ENCODE peak calls at places on chromosomes 1 and 21, in five cellular contexts. J is thyroid gland; B is CD4-positive, alpha-beta memory T cell; W is mammary epithelial cell; C is H9. Y is an unnamed sample.

GRCh38 chr1:157580179-157580827 is 17.6 kb downstream of the FCRL4 start:
- DNase-seq in J (peak), B (peak), W (peak), C (peak), Y (no peak)

GRCh38 chr1:68590473-68590872 is 93.6 kb upstream of the DEPDC1 start:
- DNase-seq in J (no peak), B (no peak), W (peak), C (no peak), Y (no peak)

GRCh38 chr1:42689912-42690311 is 7.7 kb downstream of the YBX1 start:
- DNase-seq in J (no peak), B (no peak), W (peak), C (no peak), Y (no peak)

GRCh38 chr1:116255933-116256649 is 117.0 kb upstream of the ATP1A1 start:
- DNase-seq in J (no peak), B (no peak), W (no peak), C (no peak), Y (no peak)

GRCh38 chr1:39081266-39082139 is 55.4 kb downstream of the NDUFS5 start:
- DNase-seq in J (no peak), B (peak), W (no peak), C (no peak), Y (no peak)

GRCh38 chr1:30750751-30751291 is 6.8 kb downstream of the LAPTM5 start:
- DNase-seq in J (no peak), B (no peak), W (no peak), C (no peak), Y (no peak)

GRCh38 chr1:147492207-147492606 is 49.1 kb upstream of the BCL9 start:
- DNase-seq in J (no peak), B (no peak), W (no peak), C (no peak), Y (no peak)

GRCh38 chr1:7150951-7151350 is 365.7 kb downstream of the CAMTA1 start:
- DNase-seq in J (no peak), B (no peak), W (no peak), C (no peak), Y (no peak)

GRCh38 chr1:236142358-236143103 is at the start of gene GPR137B:
- DNase-seq in J (peak), B (peak), W (peak), C (peak), Y (peak)

GRCh38 chr1:161198206-161198876 is 513 bp downstream of the ADAMTS4 start:
- DNase-seq in J (no peak), B (no peak), W (no peak), C (peak), Y (no peak)

GRCh38 chr1:64139877-64140276 is 63.5 kb upstream of the UBE2U start:
- DNase-seq in J (no peak), B (no peak), W (no peak), C (no peak), Y (no peak)

GRCh38 chr1:196462101-196462500 is 146.1 kb downstream of the KCNT2 start:
- DNase-seq in J (no peak), B (no peak), W (no peak), C (no peak), Y (no peak)

GRCh38 chr1:117067528-117068370 is 7.6 kb downstream of the TTF2 start:
- DNase-seq in J (peak), B (peak), W (peak), C (peak), Y (no peak)

GRCh38 chr1:182568647-182569284 is 20.3 kb downstream of the RNASEL start:
- DNase-seq in J (no peak), B (no peak), W (no peak), C (no peak), Y (no peak)

GRCh38 chr1:86825294-86825693 is 88.6 kb downstream of the SELENOF start:
- DNase-seq in J (peak), B (no peak), W (no peak), C (no peak), Y (no peak)

GRCh38 chr1:2556277-2557145 is at the start of gene TNFRSF14:
- DNase-seq in J (peak), B (peak), W (peak), C (no peak), Y (peak)

GRCh38 chr1:183089025-183089639 is 65.9 kb downstream of the LAMC1 start:
- DNase-seq in J (no peak), B (no peak), W (no peak), C (no peak), Y (no peak)

GRCh38 chr1:233135833-233136232 is 159.7 kb downstream of the PCNX2 start:
- DNase-seq in J (no peak), B (no peak), W (no peak), C (no peak), Y (no peak)

GRCh38 chr1:177487481-177487880 is 316.7 kb downstream of the BRINP2 start:
- DNase-seq in J (no peak), B (no peak), W (no peak), C (peak), Y (no peak)

GRCh38 chr1:91036894-91037829 is 15.3 kb upstream of the ZNF644 start:
- DNase-seq in J (no peak), B (no peak), W (no peak), C (no peak), Y (no peak)

GRCh38 chr1:22428672-22429071 is 23.0 kb upstream of the ZBTB40 start:
- DNase-seq in J (no peak), B (peak), W (peak), C (no peak), Y (no peak)

GRCh38 chr1:230282157-230282556 is 144.0 kb downstream of the PGBD5 start:
- DNase-seq in J (no peak), B (no peak), W (no peak), C (no peak), Y (no peak)

GRCh38 chr21:35504277-35504676 is 455.2 kb upstream of the RUNX1 start:
- DNase-seq in J (no peak), B (no peak), W (no peak), C (no peak), Y (no peak)

GRCh38 chr1:37410080-37410479 is 64.3 kb upstream of the ZC3H12A start:
- DNase-seq in J (no peak), B (no peak), W (no peak), C (peak), Y (no peak)

GRCh38 chr1:235632538-235633219 is 16.9 kb downstream of the GNG4 start:
- DNase-seq in J (no peak), B (no peak), W (peak), C (no peak), Y (no peak)

GRCh38 chr1:223763881-223764280 is 51.5 kb downstream of the CAPN2 start:
- DNase-seq in J (no peak), B (no peak), W (no peak), C (no peak), Y (no peak)

GRCh38 chr1:230254265-230254664 is 171.9 kb downstream of the PGBD5 start:
- DNase-seq in J (no peak), B (no peak), W (no peak), C (no peak), Y (no peak)

GRCh38 chr21:27631471-27631870 is 664.6 kb upstream of the ADAMTS5 start:
- DNase-seq in J (no peak), B (no peak), W (no peak), C (no peak), Y (no peak)

GRCh38 chr1:167173516-167174184 is 47.0 kb upstream of the POU2F1 start:
- DNase-seq in J (no peak), B (no peak), W (no peak), C (no peak), Y (no peak)

GRCh38 chr1:116768416-116768815 is 14.2 kb downstream of the CD2 start:
- DNase-seq in J (no peak), B (no peak), W (no peak), C (no peak), Y (no peak)

GRCh38 chr1:159339517-159339916 is 37.4 kb downstream of the FCER1A start:
- DNase-seq in J (no peak), B (no peak), W (no peak), C (no peak), Y (no peak)

GRCh38 chr1:13627128-13627527 is 43.5 kb downstream of the PDPN start:
- DNase-seq in J (no peak), B (no peak), W (no peak), C (no peak), Y (no peak)

GRCh38 chr1:9476790-9477463 is 62.3 kb upstream of the SLC25A33 start:
- DNase-seq in J (no peak), B (no peak), W (peak), C (no peak), Y (no peak)

GRCh38 chr1:53902235-53902920 is 8.4 kb downstream of the DIO1 start:
- DNase-seq in J (no peak), B (no peak), W (no peak), C (no peak), Y (no peak)
- H3K27ac ChIP-seq in J (peak), B (no peak), W (no peak), C (no peak), Y (no peak)

GRCh38 chr1:16141573-16142336 is 14.1 kb downstream of the EPHA2 start:
- DNase-seq in J (peak), B (no peak), W (no peak), C (no peak), Y (no peak)

GRCh38 chr1:16137890-16138467 is 17.9 kb downstream of the EPHA2 start:
- DNase-seq in J (no peak), B (no peak), W (no peak), C (no peak), Y (no peak)

GRCh38 chr1:16139473-16139962 is 16.4 kb downstream of the EPHA2 start:
- DNase-seq in J (no peak), B (no peak), W (peak), C (no peak), Y (no peak)

GRCh38 chr1:16138772-16139221 is 17.1 kb downstream of the EPHA2 start:
- DNase-seq in J (no peak), B (no peak), W (no peak), C (no peak), Y (no peak)

DNA sequence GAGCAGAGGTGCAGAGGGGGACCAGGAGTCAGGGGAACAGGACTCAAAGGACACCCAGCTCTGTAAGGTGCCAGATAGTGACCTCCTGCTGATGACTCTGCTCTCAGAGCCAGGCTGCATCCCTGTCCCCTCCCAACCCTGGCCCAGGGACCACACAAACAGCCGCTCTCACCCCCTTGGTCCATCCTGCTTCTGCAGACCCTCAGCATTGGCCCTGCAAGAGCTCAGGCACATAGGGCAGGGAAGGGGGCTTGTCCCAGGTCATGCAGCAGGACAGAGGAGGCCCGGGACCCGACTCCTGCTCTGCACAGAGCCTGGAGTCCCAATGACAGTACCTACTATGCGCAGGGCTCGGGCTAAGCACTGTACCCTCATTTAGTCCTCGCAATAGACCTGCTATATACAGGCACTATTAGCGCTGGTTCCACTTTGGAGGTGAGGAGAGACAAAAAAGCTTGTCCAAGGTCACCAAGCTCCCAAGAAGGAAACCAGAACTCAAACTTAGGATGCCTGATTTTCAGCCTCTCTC is 15.7 kb downstream of the EPHA2 start:
- DNase-seq in J (no peak), B (no peak), W (no peak), C (no peak), Y (no peak)
- H3K27ac ChIP-seq in J (peak), B (no peak), W (peak), C (no peak), Y (no peak)

GRCh38 chr1:231390071-231390470 is 32.0 kb downstream of the EGLN1 start:
- DNase-seq in J (no peak), B (no peak), W (peak), C (no peak), Y (no peak)

GRCh38 chr1:231387770-231388669 is 34.1 kb downstream of the EGLN1 start:
- DNase-seq in J (no peak), B (no peak), W (no peak), C (no peak), Y (no peak)

GRCh38 chr1:231383159-231383855 is 38.8 kb downstream of the EGLN1 start:
- DNase-seq in J (no peak), B (no peak), W (peak), C (no peak), Y (no peak)

GRCh38 chr1:231385118-231385748 is 36.9 kb downstream of the EGLN1 start:
- DNase-seq in J (no peak), B (no peak), W (peak), C (no peak), Y (no peak)

GRCh38 chr1:231386472-231386871 is 35.6 kb downstream of the EGLN1 start:
- DNase-seq in J (no peak), B (no peak), W (no peak), C (no peak), Y (no peak)
- H3K27ac ChIP-seq in J (no peak), B (no peak), W (no peak), C (no peak), Y (no peak)

GRCh38 chr1:203858055-203858454 is 3.3 kb upstream of the SNRPE start:
- DNase-seq in J (no peak), B (no peak), W (peak), C (no peak), Y (no peak)

GRCh38 chr1:203860396-203860951 is 925 bp upstream of the SNRPE start:
- DNase-seq in J (peak), B (no peak), W (peak), C (peak), Y (no peak)

GRCh38 chr1:203858975-203859374 is 2.4 kb upstream of the SNRPE start:
- DNase-seq in J (no peak), B (no peak), W (no peak), C (no peak), Y (no peak)

DNA sequence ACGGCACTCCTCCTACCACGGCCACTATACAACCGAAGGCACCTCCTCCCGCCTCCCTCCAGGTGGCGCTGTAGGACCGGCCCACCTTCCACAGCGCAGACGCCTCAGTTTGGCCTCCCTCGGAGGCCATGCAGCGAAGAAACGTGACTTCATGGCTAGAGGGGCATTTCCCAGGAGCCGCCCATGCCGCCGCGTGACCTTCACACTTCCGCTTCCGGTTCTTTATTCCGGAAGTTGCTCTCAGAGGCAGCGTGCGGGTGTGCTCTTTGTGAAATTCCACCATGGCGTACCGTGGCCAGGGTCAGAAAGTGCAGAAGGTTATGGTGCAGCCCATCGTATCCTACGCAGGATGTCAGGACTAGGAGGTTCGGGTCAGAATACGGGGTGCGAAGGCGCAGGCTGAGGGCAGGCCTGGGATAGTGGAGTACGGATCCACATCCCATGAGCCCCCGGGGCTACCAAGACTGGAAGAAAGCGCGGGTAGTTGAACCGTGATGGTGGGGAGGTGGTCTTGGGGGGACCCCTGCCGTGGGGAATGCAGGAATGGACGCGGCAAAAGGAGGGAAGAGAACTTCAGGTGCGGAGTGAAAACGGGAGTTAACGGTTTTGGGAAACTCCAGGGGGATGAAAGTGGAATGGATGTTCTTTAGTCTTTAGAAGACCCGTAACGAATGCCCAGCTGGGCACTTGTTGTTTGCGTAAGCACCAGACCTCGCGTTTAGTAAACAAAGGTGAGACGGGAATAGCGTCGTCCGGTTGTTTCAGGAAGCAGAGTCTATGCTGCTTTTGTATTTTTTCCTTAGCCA is at the start of gene SNRPE:
- DNase-seq in J (peak), B (peak), W (peak), C (peak), Y (peak)
- H3K27ac ChIP-seq in J (peak), B (peak), W (peak), C (peak), Y (peak)

DNA sequence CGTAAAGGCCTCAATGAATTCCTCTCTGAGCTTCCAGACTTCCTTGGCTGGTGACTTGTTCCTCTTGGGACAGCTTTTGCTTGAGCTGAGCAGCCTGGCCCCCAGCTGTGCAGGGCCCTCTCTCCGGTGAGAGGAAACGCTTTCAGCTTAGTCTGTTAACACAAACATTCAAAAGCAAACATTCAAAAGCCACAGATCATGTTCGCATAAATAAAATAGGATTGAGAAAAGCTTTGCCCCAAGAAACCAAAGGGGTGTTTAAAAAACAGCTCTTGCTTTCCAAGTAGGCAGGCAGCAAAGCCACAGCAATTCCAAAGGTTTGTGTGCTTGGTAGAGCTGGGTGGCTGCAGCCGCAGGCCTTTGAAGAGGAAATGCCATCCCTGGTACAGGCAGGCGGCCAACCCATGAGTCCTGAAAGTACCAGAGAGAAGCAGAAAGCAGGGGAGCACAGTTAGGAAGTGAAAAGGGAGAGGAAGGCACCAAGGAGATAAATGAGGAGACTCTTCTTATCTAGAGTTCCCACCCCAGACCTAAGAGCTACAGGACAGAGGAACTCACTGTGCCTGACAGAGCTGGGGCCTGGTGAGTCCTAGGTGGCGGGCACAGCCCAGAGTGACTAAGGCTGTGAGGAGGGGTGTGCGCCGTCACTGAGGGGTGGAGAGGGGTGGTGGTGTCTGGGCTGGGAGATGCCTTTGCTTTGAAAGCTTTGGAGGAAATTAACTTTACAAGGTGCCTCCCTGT is 48.4 kb downstream of the CCN1 start:
- DNase-seq in J (peak), B (no peak), W (peak), C (peak), Y (no peak)
- H3K27ac ChIP-seq in J (peak), B (no peak), W (no peak), C (peak), Y (no peak)

GRCh38 chr1:234529661-234530237 is 50.8 kb upstream of the TARBP1 start:
- DNase-seq in J (no peak), B (no peak), W (no peak), C (no peak), Y (no peak)
- H3K27ac ChIP-seq in J (peak), B (no peak), W (no peak), C (no peak), Y (no peak)

DNA sequence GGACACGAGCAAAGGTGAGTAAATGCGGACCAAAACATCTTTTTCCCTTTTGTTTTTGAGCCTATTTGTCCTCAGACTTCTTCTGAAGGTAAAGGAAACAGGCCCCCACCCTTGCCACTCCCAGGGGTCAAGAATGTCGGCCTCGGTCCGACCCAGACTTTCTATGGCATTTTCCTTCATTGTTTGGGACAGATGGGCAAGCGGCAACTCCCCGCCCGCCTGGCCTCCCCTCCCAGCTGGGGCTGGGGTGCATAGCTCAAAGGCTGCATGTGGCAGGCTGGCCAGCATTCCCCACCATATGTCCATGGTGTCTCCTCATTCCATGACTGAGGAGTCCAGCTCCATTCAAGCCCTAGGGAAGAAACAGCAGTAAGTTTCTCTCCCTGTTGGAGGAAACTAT is 29.3 kb upstream of the TSPEAR start:
- DNase-seq in J (no peak), B (no peak), W (no peak), C (peak), Y (no peak)
- H3K27ac ChIP-seq in J (no peak), B (no peak), W (no peak), C (no peak), Y (no peak)

GRCh38 chr1:162351443-162351842 is 25.2 kb downstream of the SPATA46 start:
- DNase-seq in J (no peak), B (no peak), W (no peak), C (no peak), Y (no peak)
- H3K27ac ChIP-seq in J (no peak), B (no peak), W (no peak), C (no peak), Y (no peak)

GRCh38 chr1:201013991-201014815 is 9.3 kb downstream of the KIF21B start:
- DNase-seq in J (no peak), B (no peak), W (no peak), C (peak), Y (no peak)
- H3K27ac ChIP-seq in J (no peak), B (no peak), W (no peak), C (no peak), Y (no peak)